ENCODE peak calls at places on chromosomes 12 and 14, in ten cellular contexts. H is AG04450; V is H1; K is stomach; Z is effector memory CD4-positive, alpha-beta T cell; L is adrenal gland; M is kidney; W is tibial artery; S is neuronal stem cell; J is epithelial cell of prostate. P is an unnamed sample.

GRCh38 chr12:124779161-124780141 is 84.2 kb downstream of the SCARB1 start:
- DNase-seq in H (no peak), V (no peak), K (no peak), Z (no peak), L (peak; percentile 64), M (no peak), W (peak; percentile 7), S (no peak), J (no peak), P (no peak)

GRCh38 chr12:116693259-116694227 is 44.3 kb downstream of the SPRING1 start:
- DNase-seq in H (no peak), V (no peak), K (peak; percentile 35), Z (no peak), L (no peak), M (no peak), W (no peak), S (no peak), J (no peak), P (no peak)

GRCh38 chr12:62686938-62687337 is 220.3 kb downstream of the MON2 start:
- DNase-seq in H (no peak), V (no peak), K (no peak), Z (no peak), L (no peak), M (no peak), W (no peak), S (no peak), J (no peak), P (no peak)

GRCh38 chr12:29782285-29782820 is 1.4 kb downstream of the TMTC1 start:
- DNase-seq in H (no peak), V (no peak), K (no peak), Z (no peak), L (peak; percentile 13), M (no peak), W (no peak), S (no peak), J (no peak), P (no peak)

GRCh38 chr12:22525426-22525825 is 18.9 kb downstream of the C2CD5 start:
- DNase-seq in H (no peak), V (no peak), K (no peak), Z (no peak), L (no peak), M (no peak), W (no peak), S (no peak), J (no peak), P (no peak)

GRCh38 chr12:47995976-47996375 is 8.3 kb downstream of the COL2A1 start:
- DNase-seq in H (peak; percentile 48), V (no peak), K (peak; percentile 65), Z (no peak), L (peak; percentile 63), M (peak; percentile 54), W (no peak), S (no peak), J (no peak), P (no peak)

GRCh38 chr12:30823140-30823669 is 68.5 kb upstream of the CAPRIN2 start:
- DNase-seq in H (no peak), V (no peak), K (peak; percentile 28), Z (no peak), L (no peak), M (peak; percentile 77), W (no peak), S (peak; percentile 27), J (no peak), P (peak; percentile 63)

GRCh38 chr14:78790262-78790661 is 620.1 kb downstream of the NRXN3 start:
- DNase-seq in H (no peak), V (no peak), K (no peak), Z (no peak), L (no peak), M (no peak), W (no peak), S (peak; percentile 2), J (no peak), P (no peak)

GRCh38 chr14:103398427-103399195 is 13.4 kb downstream of the MARK3 start:
- DNase-seq in H (no peak), V (no peak), K (no peak), Z (no peak), L (peak; percentile 61), M (no peak), W (no peak), S (no peak), J (no peak), P (no peak)

GRCh38 chr14:104146651-104147345 is 8.4 kb downstream of the KIF26A start:
- DNase-seq in H (no peak), V (no peak), K (no peak), Z (no peak), L (no peak), M (peak; percentile 71), W (no peak), S (no peak), J (no peak), P (no peak)

GRCh38 chr14:90483551-90483950 is 86.7 kb downstream of the CALM1 start:
- DNase-seq in H (no peak), V (no peak), K (peak; percentile 67), Z (no peak), L (no peak), M (peak; percentile 70), W (no peak), S (no peak), J (no peak), P (no peak)

GRCh38 chr12:130976171-130976720 is 22.5 kb downstream of the ADGRD1 start:
- DNase-seq in H (no peak), V (no peak), K (no peak), Z (no peak), L (no peak), M (no peak), W (no peak), S (no peak), J (no peak), P (no peak)
- H3K27ac ChIP-seq in H (no peak overlapping the region), V (no peak overlapping the region), K (no peak overlapping the region), Z (no peak overlapping the region), L (no peak overlapping the region), M (no peak overlapping the region), W (no peak overlapping the region), S (no peak overlapping the region), J (no peak overlapping the region), P (no peak overlapping the region)

DNA sequence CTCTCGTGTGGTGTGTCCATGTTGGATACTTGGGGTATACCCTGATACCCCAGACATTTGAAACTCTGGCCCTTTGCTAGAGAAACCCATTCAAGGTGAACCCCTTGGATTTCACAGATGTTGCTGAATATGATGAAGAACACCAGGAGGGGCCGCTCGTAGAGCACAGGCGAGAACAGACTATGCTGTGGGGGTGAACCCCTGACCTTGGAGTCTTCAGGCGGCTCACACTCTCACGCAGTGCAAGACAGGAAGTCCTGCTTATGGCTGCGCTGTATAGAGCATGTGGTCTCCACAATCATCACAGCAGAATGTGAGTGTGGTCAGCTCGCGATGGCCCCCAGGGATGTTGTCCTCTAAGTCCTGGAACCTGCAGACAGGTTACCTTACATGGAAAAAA is 60.4 kb downstream of the SLC15A4 start:
- DNase-seq in H (no peak), V (no peak), K (no peak), Z (no peak), L (no peak), M (no peak), W (no peak), S (no peak), J (no peak), P (no peak)
- H3K27ac ChIP-seq in H (no peak overlapping the region), V (no peak overlapping the region), K (no peak overlapping the region), Z (no peak overlapping the region), L (no peak overlapping the region), M (no peak overlapping the region), W (no peak overlapping the region), S (no peak overlapping the region), J (no peak overlapping the region), P (no peak overlapping the region)

DNA sequence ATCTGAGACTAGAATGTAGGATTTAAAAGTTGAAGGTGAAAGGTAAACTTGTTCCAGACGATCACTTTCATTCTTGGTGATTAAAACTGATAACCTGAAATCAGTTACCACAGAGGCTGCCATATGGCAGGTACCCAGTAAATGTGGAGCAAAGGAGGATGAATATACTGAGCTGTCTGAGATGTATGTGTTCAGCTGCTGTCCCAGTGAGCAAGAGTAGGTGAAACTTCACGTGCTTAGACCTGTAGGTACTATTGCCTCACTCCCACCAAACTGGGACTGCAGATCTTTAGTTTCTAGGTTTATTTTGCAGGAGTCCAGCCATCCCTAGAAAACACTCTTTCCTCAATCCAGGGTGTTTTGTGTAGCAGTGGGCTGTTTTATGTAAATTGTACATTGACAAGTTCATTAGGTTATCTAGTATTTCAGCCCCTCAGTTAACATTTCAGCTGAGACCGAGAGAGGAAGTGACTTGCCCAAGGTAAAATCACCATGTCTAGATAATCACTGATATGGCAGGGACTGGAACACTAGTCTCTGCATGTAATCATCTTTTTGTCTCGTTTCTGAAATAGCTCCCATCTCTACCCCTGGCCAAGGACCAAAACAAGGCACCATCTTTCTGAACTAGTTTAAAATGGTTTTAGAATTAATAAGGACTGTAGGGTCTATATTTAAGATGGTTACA is 62.7 kb downstream of the ATG14 start:
- DNase-seq in H (no peak), V (no peak), K (no peak), Z (no peak), L (no peak), M (no peak), W (no peak), S (no peak), J (peak; percentile 51), P (no peak)
- H3K27ac ChIP-seq in H (no peak overlapping the region), V (no peak overlapping the region), K (no peak overlapping the region), Z (no peak overlapping the region), L (no peak overlapping the region), M (no peak overlapping the region), W (no peak overlapping the region), S (no peak overlapping the region), J (peak overlapping the region; percentile 14), P (no peak overlapping the region)

DNA sequence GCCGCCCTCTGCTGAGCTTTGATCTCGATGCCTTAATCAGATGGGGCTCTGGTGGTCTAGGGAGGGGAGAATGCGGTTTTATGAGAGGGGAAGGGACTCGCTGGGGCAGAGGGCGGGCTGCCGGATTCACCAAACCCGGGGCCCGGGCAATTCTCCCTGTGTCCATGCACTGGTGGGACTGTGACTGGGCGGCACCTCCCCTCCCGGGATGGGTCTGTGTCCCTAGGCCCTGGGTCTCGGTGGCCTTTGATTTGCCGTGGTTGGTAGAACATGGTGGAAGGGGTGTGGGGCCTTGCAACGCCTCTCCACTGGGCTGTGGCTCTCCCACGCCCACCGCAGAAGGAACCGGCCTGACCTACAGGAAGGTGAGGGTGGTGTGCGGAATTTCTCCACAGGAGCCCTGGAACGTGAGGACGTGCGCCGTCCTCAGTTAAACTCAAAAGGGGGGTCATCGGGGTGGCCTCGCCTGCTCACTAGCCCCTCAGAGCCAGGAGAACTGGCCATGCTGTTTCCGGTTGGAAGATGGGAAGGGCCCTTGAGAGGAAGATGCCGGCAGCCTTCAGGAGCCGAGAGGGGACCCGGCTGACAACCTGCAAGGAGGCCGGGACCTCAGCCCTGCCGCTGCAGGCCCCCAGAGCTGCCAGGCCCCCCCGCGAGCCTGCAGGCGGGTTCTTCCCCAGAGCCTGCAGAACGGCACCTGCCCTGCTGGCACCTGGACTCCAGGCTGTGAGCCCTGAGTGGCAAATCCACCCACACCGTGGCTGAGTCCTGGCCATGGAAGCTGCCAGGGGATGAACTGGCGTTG is 43.6 kb downstream of the NOC4L start:
- DNase-seq in H (no peak), V (no peak), K (no peak), Z (no peak), L (no peak), M (peak; percentile 78), W (no peak), S (no peak), J (no peak), P (no peak)
- H3K27ac ChIP-seq in H (no peak overlapping the region), V (no peak overlapping the region), K (no peak overlapping the region), Z (peak overlapping the region; percentile 85), L (no peak overlapping the region), M (no peak overlapping the region), W (no peak overlapping the region), S (no peak overlapping the region), J (no peak overlapping the region), P (no peak overlapping the region)